ENCODE peak calls at places on chromosomes 13 and 19, in six cellular contexts. L is endothelial cell of umbilical vein, K is IMR-90, N is body of pancreas, R is ovary, U is lower leg skin. J is an unnamed sample.
A peak's percentile ranks its signal among the peaks of the same experiment; 100 is the strongest.

GRCh38 chr13:68234278-68234677 is 1004.1 kb upstream of the PCDH9 start:
- DNase-seq in L (peak; percentile 3), K (no peak), N (no peak), R (no peak), U (no peak), J (no peak)

GRCh38 chr19:49808762-49809154 is 4.3 kb downstream of the FUZ start:
- DNase-seq in K (peak; percentile 71), U (peak; percentile 92), R (peak; percentile 97), N (peak; percentile 95), L (peak; percentile 85), J (peak; percentile 97)

GRCh38 chr19:18170714-18171255 is 2.8 kb upstream of the IFI30 start:
- DNase-seq in N (no peak), K (no peak), U (no peak), L (no peak), R (peak; percentile 63), J (peak; percentile 59)

GRCh38 chr19:54312436-54313362 is at the start of gene LILRA5:
- DNase-seq in N (no peak), U (peak; percentile 29), R (no peak), L (no peak), K (no peak), J (no peak)

GRCh38 chr19:11587302-11587972 is 9.8 kb upstream of the ZNF627 start:
- DNase-seq in U (peak; percentile 65), R (peak; percentile 69), K (peak; percentile 60), N (peak; percentile 85), L (peak; percentile 65), J (peak; percentile 87)

GRCh38 chr13:68176486-68176885 is 946.4 kb upstream of the PCDH9 start:
- DNase-seq in K (peak; percentile 36), N (no peak), L (peak; percentile 85), U (no peak), R (no peak), J (no peak)

GRCh38 chr13:106867249-106867648 is 299.3 kb upstream of the ARGLU1 start:
- DNase-seq in L (peak; percentile 34), R (no peak), U (no peak), K (no peak), N (no peak), J (peak; percentile 25)

GRCh38 chr13:41383400-41383799 is 72.3 kb downstream of the NAA16 start:
- DNase-seq in N (no peak), K (peak; percentile 61), R (no peak), L (peak; percentile 57), U (no peak), J (no peak)

GRCh38 chr13:79369226-79369625 is 36.8 kb downstream of the RBM26 start:
- DNase-seq in K (no peak), L (no peak), U (no peak), R (no peak), N (no peak), J (no peak)

GRCh38 chr13:46124967-46125933 is 20.4 kb upstream of the CPB2 start:
- DNase-seq in N (no peak), R (no peak), K (no peak), U (no peak), L (peak; percentile 75), J (no peak)

GRCh38 chr19:4636761-4637160 is 2.6 kb upstream of the TNFAIP8L1 start:
- DNase-seq in L (no peak), U (no peak), K (no peak), R (no peak), N (no peak), J (no peak)

GRCh38 chr19:4635763-4636135 is 3.6 kb upstream of the TNFAIP8L1 start:
- DNase-seq in R (no peak), U (no peak), K (no peak), N (no peak), L (no peak), J (no peak)

GRCh38 chr19:4638828-4639530 is at the start of gene TNFAIP8L1:
- DNase-seq in K (peak; percentile 92), R (peak; percentile 95), N (peak; percentile 98), U (peak; percentile 94), L (peak; percentile 94), J (peak; percentile 97)

GRCh38 chr19:4638330-4638729 is 986 bp upstream of the TNFAIP8L1 start:
- DNase-seq in L (peak; percentile 65), K (no peak), R (no peak), N (no peak), U (no peak), J (no peak)

DNA sequence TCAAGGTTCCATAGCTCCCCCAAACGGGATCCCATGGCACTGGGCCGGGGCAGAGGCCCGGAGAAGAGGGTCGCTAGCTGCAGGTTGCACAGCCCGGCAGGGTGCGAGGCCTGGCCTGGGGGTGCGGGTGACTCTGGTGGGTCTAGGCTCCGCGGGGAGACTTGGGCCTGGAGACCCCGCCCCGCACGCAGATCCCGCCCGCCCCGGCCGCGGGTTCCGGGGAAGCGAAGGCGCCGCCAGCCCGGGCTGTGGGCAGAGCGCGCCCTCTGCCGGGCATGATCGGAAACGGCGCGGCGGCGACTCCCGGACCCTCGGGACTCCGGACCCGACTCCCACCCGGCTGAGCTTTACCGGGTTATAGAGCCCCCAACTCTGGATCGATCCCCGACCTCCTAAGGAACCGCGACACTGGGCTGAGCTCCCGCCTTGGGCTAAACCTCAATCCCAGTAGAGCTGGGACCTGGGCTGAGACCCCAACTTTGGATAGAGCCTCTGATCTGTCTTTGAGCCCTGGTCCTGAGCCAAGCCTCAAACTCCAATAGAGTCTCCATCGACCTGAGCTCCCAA is 3.1 kb upstream of the TNFAIP8L1 start:
- DNase-seq in N (peak; percentile 66), R (peak; percentile 52), K (peak; percentile 34), L (peak; percentile 50), U (no peak), J (peak; percentile 64)
- TF ChIP-seq POLR2A in N (no peak), R (no peak), K (no peak), L (peak; percentile 61), U (no peak), J (no peak)

DNA sequence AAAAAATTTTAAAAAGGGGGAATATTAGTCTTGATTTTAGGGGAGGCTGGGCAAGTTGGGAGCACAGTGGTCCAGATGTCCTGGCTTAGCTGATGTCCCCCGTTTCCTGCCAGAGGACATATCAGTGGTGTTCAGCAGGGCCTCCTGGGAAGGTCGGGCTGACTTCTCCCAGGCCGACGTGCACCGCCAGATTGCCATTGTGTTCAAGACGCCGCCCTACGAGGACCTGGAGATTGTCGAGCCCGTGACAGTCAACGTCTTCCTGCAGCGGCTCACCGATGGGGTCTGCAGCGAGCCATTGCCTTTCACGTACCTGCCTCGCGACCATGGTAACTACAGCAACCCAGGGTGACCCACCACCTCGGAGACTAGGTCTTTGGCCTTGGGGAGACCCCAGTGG is 6.4 kb upstream of the CLASRP start:
- DNase-seq in L (no peak), K (no peak), U (no peak), N (no peak), R (no peak), J (no peak)
- TF ChIP-seq POLR2A in L (no peak), K (no peak), U (no peak), N (no peak), R (no peak), J (no peak)

GRCh38 chr13:23579072-23579885 is 9.1 kb downstream of the TNFRSF19 start:
- DNase-seq in U (peak; percentile 89), L (peak; percentile 81), R (peak; percentile 91), K (peak; percentile 87), N (peak; percentile 94), J (peak; percentile 96)
- TF ChIP-seq POLR2A in U (no peak), L (no peak), R (peak; percentile 42), K (peak; percentile 26), N (peak; percentile 60), J (no peak)

GRCh38 chr19:56142897-56143434 is 1.9 kb downstream of the ZNF444 start:
- DNase-seq in K (no peak), L (no peak), N (no peak), U (no peak), R (no peak), J (no peak)
- TF ChIP-seq POLR2A in K (no peak), L (no peak), N (no peak), U (no peak), R (no peak), J (no peak)

DNA sequence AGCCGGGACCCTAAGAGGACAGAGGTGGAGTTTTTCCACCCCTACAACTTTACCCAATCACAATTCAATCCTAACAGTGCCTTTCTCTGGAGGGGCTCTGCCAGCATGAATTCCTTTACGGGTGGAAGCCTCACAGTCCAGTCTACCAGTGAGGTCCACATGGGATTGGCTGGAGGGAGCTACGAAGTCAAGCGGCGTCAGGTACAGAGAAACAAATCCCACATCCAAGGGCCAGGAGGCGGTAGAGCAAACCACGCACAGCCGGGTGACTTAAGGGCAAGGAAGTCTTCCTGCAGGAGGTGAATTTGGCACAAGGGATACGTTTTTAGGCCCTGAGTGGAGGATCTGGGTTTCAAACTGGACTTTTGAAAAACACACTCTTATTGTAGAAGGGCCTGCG is 199.6 kb downstream of the UQCRFS1 start:
- DNase-seq in N (no peak), R (no peak), L (no peak), U (no peak), K (no peak), J (no peak)
- TF ChIP-seq POLR2A in N (no peak), R (no peak), L (no peak), U (no peak), K (no peak), J (no peak)

GRCh38 chr19:23116802-23117571 is at the start of gene ZNF730:
- DNase-seq in L (peak; percentile 36), R (peak; percentile 12), K (peak; percentile 68), U (no peak), N (peak; percentile 37), J (peak; percentile 62)
- TF ChIP-seq POLR2A in L (no peak), R (no peak), K (no peak), U (no peak), N (no peak), J (no peak)

DNA sequence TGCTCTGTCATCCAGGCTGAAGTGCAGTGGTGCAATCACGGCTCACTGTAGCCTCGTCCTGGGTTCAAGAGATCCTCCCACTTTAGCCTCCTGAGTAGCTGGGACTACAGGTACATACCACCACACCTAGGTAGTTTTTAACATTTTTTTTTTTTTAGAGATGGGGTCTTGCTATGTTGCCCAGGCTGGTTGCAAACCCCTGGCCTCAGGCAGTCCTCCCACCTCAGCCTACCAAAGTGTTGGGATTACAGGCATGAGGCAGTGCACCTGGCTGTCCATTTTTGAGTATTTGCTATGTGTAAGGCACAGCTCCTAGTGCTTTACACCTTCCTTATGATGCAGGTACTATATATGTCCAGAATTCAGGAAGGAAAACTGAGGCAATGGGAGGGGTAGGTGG is 138.8 kb upstream of the ZNF536 start:
- DNase-seq in U (no peak), N (no peak), L (no peak), R (no peak), K (no peak), J (no peak)
- TF ChIP-seq POLR2A in U (no peak), N (no peak), L (no peak), R (no peak), K (no peak), J (no peak)

GRCh38 chr13:30421093-30422055 is 919 bp upstream of the UBE2L5 start:
- DNase-seq in R (peak; percentile 80), L (peak; percentile 81), U (peak; percentile 78), K (peak; percentile 80), N (peak; percentile 83), J (peak; percentile 81)
- TF ChIP-seq POLR2A in R (peak; percentile 67), L (no peak), U (no peak), K (no peak), N (peak; percentile 91), J (no peak)

J was measured in testis.